ENCODE peak calls at places on chromosomes 1 and 21, in five cellular contexts. H, O, G, W and L are unnamed samples.

GRCh38 chr1:94701796-94702439 is 118.2 kb upstream of the SLC44A3 start:
- DNase-seq in O (no peak), H (no peak), G (no peak), W (no peak), L (no peak)

GRCh38 chr1:209249785-209250441 is 333.6 kb upstream of the CAMK1G start:
- DNase-seq in W (no peak), O (no peak), H (no peak), G (no peak), L (no peak)

GRCh38 chr1:42886046-42886739 is 39.8 kb downstream of the ZNF691 start:
- DNase-seq in W (no peak), G (no peak), H (no peak), O (no peak), L (no peak)

GRCh38 chr21:46620846-46621245 is 14.6 kb upstream of the PRMT2 start:
- DNase-seq in H (no peak), O (no peak), G (no peak), W (no peak), L (no peak)

GRCh38 chr1:109229531-109230127 is 15.9 kb downstream of the SARS1 start:
- DNase-seq in W (no peak), H (no peak), O (no peak), G (no peak), L (no peak)

GRCh38 chr1:119873166-119874025 is 22.9 kb downstream of the ADAM30 start:
- DNase-seq in H (no peak), W (no peak), G (peak; percentile 55), O (no peak), L (no peak)

GRCh38 chr1:153532161-153532560 is 3.6 kb downstream of the S100A6 start:
- DNase-seq in O (peak; percentile 46), W (no peak), H (peak; percentile 40), G (no peak), L (no peak)

GRCh38 chr1:107829083-107829771 is 135.8 kb downstream of the VAV3 start:
- DNase-seq in G (no peak), H (no peak), W (no peak), O (no peak), L (no peak)

GRCh38 chr1:157189986-157190982 is 52.1 kb upstream of the ETV3 start:
- DNase-seq in G (no peak), O (no peak), W (no peak), H (no peak), L (no peak)

GRCh38 chr21:41507521-41508414 is at the start of gene TMPRSS2:
- DNase-seq in H (no peak), W (peak; percentile 68), G (no peak), O (no peak), L (peak; percentile 95)